ENCODE peak calls at places on chromosomes 13 and 19, in eight cellular contexts. D is activated CD8-positive, alpha-beta T cell treated with anti-CD3 and anti-CD28 coated beads, Interleukin-2, amount 10 ng/mL, durations not matched to agents 7 days and 5 days; J is HFF-Myc; R is CD4-positive, CD25-positive, alpha-beta regulatory T cell; B is cardiac septum; I is cardiac muscle cell; T is dorsolateral prefrontal cortex; G is stimulated activated CD4-positive, alpha-beta T cell treated with anti-CD3 and anti-CD28 coated beads, TNF-alpha, amount 100 ng/mL, for 48 hours. W is an unnamed sample.

GRCh38 chr19:7648265-7649014 is 11.5 kb downstream of the STXBP2 start:
- DNase-seq in G (no peak), R (no peak), T (no peak), B (no peak), D (no peak), J (no peak), I (no peak), W (no peak)

GRCh38 chr19:6138066-6138465 is 2.6 kb downstream of the ACSBG2 start:
- DNase-seq in R (no peak), I (no peak), T (no peak), J (no peak), B (no peak), G (no peak), D (no peak), W (no peak)

GRCh38 chr19:48560095-48560530 is 8.1 kb downstream of the SULT2B1 start:
- DNase-seq in G (no peak), T (no peak), R (no peak), I (no peak), D (no peak), B (no peak), J (no peak), W (peak; percentile 13)

GRCh38 chr19:2014731-2015610 is 543 bp downstream of the BTBD2 start:
- DNase-seq in B (no peak), D (peak; percentile 35), G (no peak), I (peak; percentile 25), J (no peak), R (no peak), T (no peak), W (peak; percentile 51)

GRCh38 chr19:41702208-41702651 is 6.2 kb upstream of the CEACAM5 start:
- DNase-seq in I (peak; percentile 31), J (no peak), G (no peak), R (no peak), T (no peak), D (no peak), B (no peak), W (no peak)

GRCh38 chr13:75666646-75667351 is 30.7 kb downstream of the LMO7 start:
- DNase-seq in D (no peak), R (no peak), B (no peak), T (no peak), G (no peak), I (peak; percentile 40), J (no peak), W (no peak)

GRCh38 chr13:50892162-50892944 is 17.2 kb upstream of the RNASEH2B start:
- DNase-seq in J (no peak), I (no peak), T (no peak), R (peak; percentile 11), D (peak; percentile 70), G (no peak), B (no peak), W (peak; percentile 95)

GRCh38 chr19:16877581-16877980 is 11.2 kb upstream of the F2RL3 start:
- DNase-seq in I (no peak), J (no peak), T (no peak), R (no peak), B (no peak), D (no peak), G (no peak), W (no peak)

GRCh38 chr19:39765091-39766076 is 13.3 kb upstream of the LEUTX start:
- DNase-seq in T (no peak), J (peak; percentile 20), I (peak; percentile 69), R (peak; percentile 16), G (no peak), D (peak; percentile 46), B (no peak), W (peak; percentile 6)

GRCh38 chr13:78192721-78193120 is 274.1 kb upstream of the EDNRB start:
- DNase-seq in R (no peak), I (no peak), T (no peak), J (no peak), D (no peak), B (no peak), G (no peak), W (no peak)

GRCh38 chr13:98050041-98050466 is 92.8 kb upstream of the FARP1 start:
- DNase-seq in G (no peak), D (no peak), R (no peak), I (no peak), J (no peak), T (no peak), B (no peak), W (no peak)

GRCh38 chr13:42333613-42334328 is 61.8 kb downstream of the AKAP11 start:
- DNase-seq in B (no peak), I (peak; percentile 70), G (no peak), D (no peak), J (no peak), R (no peak), T (no peak), W (no peak)

GRCh38 chr19:752652-753517 is 2.0 kb downstream of the MISP start:
- DNase-seq in D (no peak), B (no peak), R (no peak), T (no peak), G (no peak), I (peak; percentile 73), J (no peak), W (no peak)

GRCh38 chr19:31894451-31894850 is 451.0 kb upstream of the ZNF507 start:
- DNase-seq in J (no peak), D (no peak), I (no peak), G (no peak), B (no peak), R (no peak), T (no peak), W (no peak)

GRCh38 chr13:52852444-52852843 is 4.0 kb upstream of the PCDH8 start:
- DNase-seq in J (no peak), G (no peak), B (no peak), T (no peak), I (no peak), R (no peak), D (no peak), W (no peak)

GRCh38 chr13:30696278-30697176 is 38.8 kb upstream of the ALOX5AP start:
- DNase-seq in G (no peak), J (no peak), B (no peak), I (peak; percentile 54), T (no peak), D (peak; percentile 46), R (no peak), W (peak; percentile 50)

GRCh38 chr13:97875911-97876310 is 77.6 kb upstream of the IPO5 start:
- DNase-seq in G (no peak), J (no peak), T (no peak), I (no peak), B (no peak), D (no peak), R (no peak), W (no peak)

GRCh38 chr19:10510301-10510802 is 6.9 kb downstream of the S1PR5 start:
- DNase-seq in T (no peak), R (peak; percentile 43), B (no peak), D (peak; percentile 73), G (peak; percentile 15), I (no peak), J (no peak), W (peak; percentile 47)

GRCh38 chr13:25574437-25575426 is 203.0 kb downstream of the ATP8A2 start:
- DNase-seq in T (peak; percentile 85), R (peak; percentile 40), D (peak; percentile 83), B (no peak), I (peak; percentile 90), G (peak; percentile 43), J (peak; percentile 64), W (peak; percentile 87)